ENCODE peak calls at places on chromosomes 12 and 14, in four cellular contexts. Z is M059J, H is foreskin fibroblast, P is HTR-8/SVneo. W is an unnamed sample.

GRCh38 chr12:124834822-124835221 is 28.8 kb downstream of the SCARB1 start:
- DNase-seq in Z (no peak), H (no peak), P (no peak), W (no peak)

GRCh38 chr12:51080136-51080535 is 3.3 kb downstream of the CSRNP2 start:
- DNase-seq in Z (no peak), H (no peak), P (no peak), W (no peak)

GRCh38 chr14:103402700-103403099 is 17.5 kb downstream of the MARK3 start:
- DNase-seq in Z (peak; percentile 41), P (no peak), H (peak; percentile 34), W (no peak)

GRCh38 chr14:95302667-95303066 is 17.0 kb downstream of the CLMN start:
- DNase-seq in P (no peak), H (no peak), Z (no peak), W (no peak)

GRCh38 chr12:39329015-39329414 is 113.9 kb downstream of the KIF21A start:
- DNase-seq in Z (peak; percentile 45), P (peak; percentile 4), H (peak; percentile 11), W (no peak)

GRCh38 chr12:88175544-88175943 is 33.4 kb downstream of the TMTC3 start:
- DNase-seq in P (no peak), Z (no peak), H (no peak), W (no peak)

GRCh38 chr12:67268335-67268895 is 743 bp upstream of the CAND1 start:
- DNase-seq in P (peak; percentile 96), Z (peak; percentile 98), H (peak; percentile 97), W (peak; percentile 95)

GRCh38 chr14:36773136-36773540 is 111.5 kb downstream of the PAX9 start:
- DNase-seq in Z (peak; percentile 42), H (no peak), P (peak; percentile 43), W (no peak)

GRCh38 chr12:92468358-92469020 is 234.3 kb upstream of the PLEKHG7 start:
- DNase-seq in H (no peak), Z (no peak), P (no peak), W (no peak)

GRCh38 chr12:47267571-47267970 is 187.8 kb upstream of the AMIGO2 start:
- DNase-seq in P (peak; percentile 51), Z (peak; percentile 69), H (no peak), W (peak; percentile 90)

GRCh38 chr12:18428416-18428815 is 167.1 kb downstream of the PIK3C2G start:
- DNase-seq in P (peak; percentile 0), Z (peak; percentile 48), H (no peak), W (peak; percentile 51)

GRCh38 chr12:112557954-112558630 is 139.3 kb downstream of the PTPN11 start:
- DNase-seq in H (no peak), Z (no peak), P (no peak), W (no peak)

GRCh38 chr12:109275173-109275572 is 33.9 kb downstream of the FOXN4 start:
- DNase-seq in H (no peak), Z (no peak), P (no peak), W (no peak)

GRCh38 chr14:70702154-70702553 is 60.4 kb downstream of the TTC9 start:
- DNase-seq in H (no peak), Z (no peak), P (no peak), W (no peak)

GRCh38 chr12:101855364-101855884 is 22.0 kb upstream of the DRAM1 start:
- DNase-seq in Z (no peak), P (no peak), H (no peak), W (peak; percentile 37)

GRCh38 chr12:48999371-49000131 is at the start of gene DDN:
- DNase-seq in P (peak; percentile 66), Z (peak; percentile 53), H (peak; percentile 43), W (no peak)

W was measured in epithelial cell of prostate.